ENCODE peak calls at places on chromosomes 16 and 17, in five cellular contexts. One of them, this sample, is unnamed.

GRCh38 chr17:78748730-78749317 is 33.2 kb downstream of the CYTH1 start:
- DNase-seq in M059J: peak
- DNase-seq in KBM-7: peak
- DNase-seq in neural crest cell: no peak
- DNase-seq in IMR-90: peak
- DNase-seq in this sample: peak

GRCh38 chr17:13761221-13761620 is 159.5 kb upstream of the HS3ST3A1 start:
- DNase-seq in M059J: no peak
- DNase-seq in KBM-7: no peak
- DNase-seq in neural crest cell: no peak
- DNase-seq in IMR-90: no peak
- DNase-seq in this sample: no peak

GRCh38 chr17:33233855-33234228 is 59.3 kb downstream of the ASIC2 start:
- DNase-seq in M059J: peak
- DNase-seq in KBM-7: no peak
- DNase-seq in neural crest cell: no peak
- DNase-seq in IMR-90: no peak
- DNase-seq in this sample: no peak

GRCh38 chr17:21475555-21475954 is 99.4 kb downstream of the KCNJ12 start:
- DNase-seq in M059J: no peak
- DNase-seq in KBM-7: no peak
- DNase-seq in neural crest cell: no peak
- DNase-seq in IMR-90: no peak
- DNase-seq in this sample: no peak

GRCh38 chr16:69406780-69407331 is 17.6 kb upstream of the CYB5B start:
- DNase-seq in M059J: peak
- DNase-seq in KBM-7: peak
- DNase-seq in neural crest cell: no peak
- DNase-seq in IMR-90: no peak
- DNase-seq in this sample: no peak

GRCh38 chr16:55221836-55222235 is 102.2 kb upstream of the IRX6 start:
- DNase-seq in M059J: no peak
- DNase-seq in KBM-7: no peak
- DNase-seq in neural crest cell: no peak
- DNase-seq in IMR-90: no peak
- DNase-seq in this sample: no peak

GRCh38 chr17:42684929-42685556 is 2.7 kb downstream of the CNTNAP1 start:
- DNase-seq in M059J: no peak
- DNase-seq in KBM-7: no peak
- DNase-seq in neural crest cell: no peak
- DNase-seq in IMR-90: no peak
- DNase-seq in this sample: no peak

GRCh38 chr17:41116292-41116691 is 1.9 kb downstream of the KRTAP4-11 start:
- DNase-seq in M059J: no peak
- DNase-seq in KBM-7: peak
- DNase-seq in neural crest cell: no peak
- DNase-seq in IMR-90: no peak
- DNase-seq in this sample: no peak

GRCh38 chr16:47986031-47986430 is 169.8 kb downstream of the ABCC12 start:
- DNase-seq in M059J: no peak
- DNase-seq in KBM-7: no peak
- DNase-seq in neural crest cell: no peak
- DNase-seq in IMR-90: no peak
- DNase-seq in this sample: no peak

GRCh38 chr17:32298721-32299578 is 33.3 kb downstream of the RHBDL3 start:
- DNase-seq in M059J: no peak
- DNase-seq in KBM-7: no peak
- DNase-seq in neural crest cell: no peak
- DNase-seq in IMR-90: no peak
- DNase-seq in this sample: no peak

GRCh38 chr17:12911241-12911640 is 106.6 kb downstream of the ELAC2 start:
- DNase-seq in M059J: no peak
- DNase-seq in KBM-7: no peak
- DNase-seq in neural crest cell: no peak
- DNase-seq in IMR-90: peak
- DNase-seq in this sample: no peak

GRCh38 chr17:64732336-64733006 is 70.4 kb upstream of the SMURF2 start:
- DNase-seq in M059J: peak
- DNase-seq in KBM-7: no peak
- DNase-seq in neural crest cell: no peak
- DNase-seq in IMR-90: peak
- DNase-seq in this sample: no peak

This sample was measured in NCI-H146.